ENCODE peak calls at places on chromosomes 12 and 14, in five cellular contexts. G is GM04504; O is fibroblast of the conjunctiva; S is stimulated activated CD4-positive, alpha-beta T cell treated with anti-CD3 and anti-CD28 coated beads, Interleukin-2, amount 100 ng/mL, for 48 hours; E is EL. Y is an unnamed sample.

GRCh38 chr12:100473050-100473715 is 483 bp upstream of the NR1H4 start:
- DNase-seq in E (no peak), S (no peak), O (no peak), G (no peak), Y (no peak)

GRCh38 chr12:124739953-124740561 is 123.6 kb downstream of the SCARB1 start:
- DNase-seq in G (no peak), O (no peak), S (no peak), E (no peak), Y (no peak)

GRCh38 chr14:76456200-76456599 is 80.3 kb downstream of the ESRRB start:
- DNase-seq in G (peak; percentile 6), E (peak; percentile 42), O (no peak), S (peak; percentile 48), Y (no peak)

GRCh38 chr14:61749867-61750266 is 12.4 kb upstream of the SNAPC1 start:
- DNase-seq in G (no peak), E (no peak), S (no peak), O (no peak), Y (no peak)

GRCh38 chr14:90624732-90625444 is 191.3 kb downstream of the TTC7B start:
- DNase-seq in S (no peak), E (no peak), O (no peak), G (no peak), Y (no peak)

GRCh38 chr14:23056257-23056955 is 914 bp downstream of the CDH24 start:
- DNase-seq in G (no peak), S (peak; percentile 62), E (peak; percentile 82), O (no peak), Y (no peak)

GRCh38 chr14:73945159-73945670 is 4.7 kb downstream of the FAM161B start:
- DNase-seq in E (no peak), O (no peak), G (no peak), S (no peak), Y (no peak)

GRCh38 chr12:100141998-100142850 is 450 bp downstream of the BLTP3B start:
- DNase-seq in E (no peak), G (no peak), S (peak; percentile 34), O (peak; percentile 2), Y (no peak)

GRCh38 chr12:120234643-120235368 is 30.7 kb downstream of the PXN start:
- DNase-seq in S (no peak), E (peak; percentile 99), G (peak; percentile 96), O (peak; percentile 92), Y (peak; percentile 88)

GRCh38 chr14:68703093-68703492 is 89.8 kb downstream of the ZFP36L1 start:
- DNase-seq in S (no peak), O (no peak), G (no peak), E (peak; percentile 84), Y (peak; percentile 15)

GRCh38 chr14:105203057-105203494 is 22.0 kb upstream of the NUDT14 start:
- DNase-seq in G (peak; percentile 23), S (peak; percentile 65), O (peak; percentile 22), E (peak; percentile 65), Y (peak; percentile 42)

GRCh38 chr14:28298156-28298555 is 468.4 kb upstream of the FOXG1 start:
- DNase-seq in G (no peak), S (no peak), E (no peak), O (no peak), Y (no peak)

GRCh38 chr14:66114071-66114470 is 372.1 kb upstream of the CCDC196 start:
- DNase-seq in G (no peak), O (no peak), E (no peak), S (no peak), Y (no peak)

GRCh38 chr12:9760699-9761406 is at the start of gene CD69:
- DNase-seq in G (no peak), E (no peak), O (no peak), S (peak; percentile 67), Y (no peak)

GRCh38 chr12:92745874-92746553 is 43.2 kb downstream of the PLEKHG7 start:
- DNase-seq in G (peak; percentile 91), E (peak; percentile 96), O (peak; percentile 84), S (no peak), Y (peak; percentile 87)

GRCh38 chr12:88559772-88560171 is 20.5 kb downstream of the KITLG start:
- DNase-seq in S (no peak), O (no peak), E (no peak), G (no peak), Y (no peak)

GRCh38 chr14:92877757-92878431 is 45.1 kb upstream of the CHGA start:
- DNase-seq in S (no peak), G (no peak), O (no peak), E (no peak), Y (no peak)

GRCh38 chr14:33556382-33557121 is 394.3 kb downstream of the EGLN3 start:
- DNase-seq in O (no peak), G (no peak), E (peak; percentile 67), S (no peak), Y (no peak)

GRCh38 chr12:47276253-47277070 is 196.7 kb upstream of the AMIGO2 start:
- DNase-seq in G (peak; percentile 17), O (peak; percentile 36), E (peak; percentile 66), S (no peak), Y (no peak)

GRCh38 chr12:46459881-46460545 is 87.4 kb upstream of the SLC38A2 start:
- DNase-seq in S (no peak), O (no peak), E (no peak), G (no peak), Y (no peak)

GRCh38 chr12:67710582-67710981 is 62.0 kb downstream of the DYRK2 start:
- DNase-seq in E (peak; percentile 70), G (no peak), S (no peak), O (no peak), Y (no peak)

GRCh38 chr12:118714051-118714460 is 267.3 kb upstream of the SRRM4 start:
- DNase-seq in S (peak; percentile 9), G (no peak), E (peak; percentile 3), O (no peak), Y (no peak)

GRCh38 chr12:104219361-104219892 is 3.8 kb downstream of the TXNRD1 start:
- DNase-seq in G (peak; percentile 95), E (peak; percentile 98), O (peak; percentile 90), S (no peak), Y (peak; percentile 99)

GRCh38 chr14:104551851-104552737 is 27.5 kb upstream of the C14orf180 start:
- DNase-seq in O (no peak), S (no peak), E (no peak), G (no peak), Y (no peak)

GRCh38 chr14:69670093-69670492 is 58.7 kb downstream of the SUSD6 start:
- DNase-seq in G (no peak), O (no peak), S (no peak), E (no peak), Y (no peak)

GRCh38 chr12:26806556-26806955 is 26.4 kb downstream of the ITPR2 start:
- DNase-seq in O (no peak), G (no peak), E (no peak), S (no peak), Y (no peak)

GRCh38 chr12:73612571-73612970 is 925.1 kb upstream of the ATXN7L3B start:
- DNase-seq in E (no peak), S (no peak), O (no peak), G (no peak), Y (no peak)

GRCh38 chr12:63480186-63480585 is 188.1 kb downstream of the DPY19L2 start:
- DNase-seq in S (no peak), O (no peak), E (peak; percentile 17), G (no peak), Y (no peak)

GRCh38 chr14:69313176-69313575 is 53.2 kb downstream of the GALNT16 start:
- DNase-seq in G (no peak), S (no peak), E (no peak), O (no peak), Y (no peak)

GRCh38 chr14:35741345-35742031 is 67.6 kb downstream of the RALGAPA1 start:
- DNase-seq in S (no peak), O (no peak), E (no peak), G (no peak), Y (no peak)

GRCh38 chr12:116376354-116377193 is 99.1 kb upstream of the MED13L start:
- DNase-seq in S (no peak), E (peak; percentile 82), O (peak; percentile 49), G (peak; percentile 53), Y (peak; percentile 78)

GRCh38 chr12:104275689-104276088 is 27.9 kb upstream of the EID3 start:
- DNase-seq in S (no peak), E (no peak), G (no peak), O (no peak), Y (no peak)

GRCh38 chr12:14691560-14691959 is 4.8 kb downstream of the GUCY2C start:
- DNase-seq in S (no peak), O (no peak), E (no peak), G (no peak), Y (no peak)

GRCh38 chr12:77995436-77996167 is 164.9 kb downstream of the NAV3 start:
- DNase-seq in E (peak; percentile 84), S (no peak), G (peak; percentile 44), O (peak; percentile 9), Y (no peak)

GRCh38 chr12:115710104-115710564 is 567.4 kb downstream of the MED13L start:
- DNase-seq in O (peak; percentile 55), G (peak; percentile 68), E (peak; percentile 64), S (no peak), Y (no peak)

Y was measured in amniotic stem cell.